ENCODE peak calls at places on chromosomes 4 and X, in four cellular contexts. K is left lung, P is mucosa of descending colon, E is osteocyte. T is an unnamed sample.

GRCh38 chrX:76148011-76148665 is 24.7 kb upstream of the PBDC1 start:
- DNase-seq in K (no peak), P (peak; percentile 23), E (no peak), T (no peak)

GRCh38 chr4:109977854-109978501 is 65.3 kb downstream of the EGF start:
- DNase-seq in K (no peak), P (no peak), E (no peak), T (no peak)

GRCh38 chrX:130120746-130121504 is 10.6 kb upstream of the ELF4 start:
- DNase-seq in K (peak; percentile 80), P (peak; percentile 83), E (peak; percentile 90), T (peak; percentile 67)

GRCh38 chrX:108000751-108001150 is 18.6 kb upstream of the TEX13B start:
- DNase-seq in K (no peak), P (no peak), E (no peak), T (no peak)

GRCh38 chrX:153934473-153935325 is at the start of gene NAA10:
- DNase-seq in K (peak; percentile 70), P (peak; percentile 82), E (peak; percentile 90), T (no peak)

GRCh38 chr4:165994706-165995105 is 121.7 kb downstream of the TLL1 start:
- DNase-seq in K (no peak), P (no peak), E (no peak), T (no peak)

GRCh38 chr4:101279377-101279871 is 67.9 kb downstream of the PPP3CA start:
- DNase-seq in K (peak; percentile 41), P (no peak), E (no peak), T (no peak)

GRCh38 chr4:119632216-119632615 is 3.6 kb upstream of the PDE5A start:
- DNase-seq in K (no peak), P (no peak), E (no peak), T (no peak)

GRCh38 chrX:7119927-7120577 is 27.5 kb upstream of the STS start:
- DNase-seq in K (no peak), P (no peak), E (no peak), T (no peak)

GRCh38 chrX:23790147-23790497 is 7.1 kb downstream of the SAT1 start:
- DNase-seq in K (no peak), P (no peak), E (no peak), T (no peak)

GRCh38 chr4:109649872-109650271 is 53.4 kb downstream of the CASP6 start:
- DNase-seq in K (no peak), P (no peak), E (no peak), T (no peak)

GRCh38 chr4:138330531-138330930 is 88.4 kb upstream of the SLC7A11 start:
- DNase-seq in K (no peak), P (no peak), E (no peak), T (no peak)

GRCh38 chrX:13750204-13750603 is 15.7 kb downstream of the OFD1 start:
- DNase-seq in K (no peak), P (no peak), E (no peak), T (no peak)

GRCh38 chr4:36222702-36223101 is 21.6 kb downstream of the ARAP2 start:
- DNase-seq in K (no peak), P (no peak), E (no peak), T (no peak)

GRCh38 chrX:119094819-119095218 is 22.0 kb downstream of the CT47C1 start:
- DNase-seq in K (no peak), P (no peak), E (no peak), T (no peak)
- TF ChIP-seq CTCF in K (no peak), P (no peak), E (no peak), T (no peak)

DNA sequence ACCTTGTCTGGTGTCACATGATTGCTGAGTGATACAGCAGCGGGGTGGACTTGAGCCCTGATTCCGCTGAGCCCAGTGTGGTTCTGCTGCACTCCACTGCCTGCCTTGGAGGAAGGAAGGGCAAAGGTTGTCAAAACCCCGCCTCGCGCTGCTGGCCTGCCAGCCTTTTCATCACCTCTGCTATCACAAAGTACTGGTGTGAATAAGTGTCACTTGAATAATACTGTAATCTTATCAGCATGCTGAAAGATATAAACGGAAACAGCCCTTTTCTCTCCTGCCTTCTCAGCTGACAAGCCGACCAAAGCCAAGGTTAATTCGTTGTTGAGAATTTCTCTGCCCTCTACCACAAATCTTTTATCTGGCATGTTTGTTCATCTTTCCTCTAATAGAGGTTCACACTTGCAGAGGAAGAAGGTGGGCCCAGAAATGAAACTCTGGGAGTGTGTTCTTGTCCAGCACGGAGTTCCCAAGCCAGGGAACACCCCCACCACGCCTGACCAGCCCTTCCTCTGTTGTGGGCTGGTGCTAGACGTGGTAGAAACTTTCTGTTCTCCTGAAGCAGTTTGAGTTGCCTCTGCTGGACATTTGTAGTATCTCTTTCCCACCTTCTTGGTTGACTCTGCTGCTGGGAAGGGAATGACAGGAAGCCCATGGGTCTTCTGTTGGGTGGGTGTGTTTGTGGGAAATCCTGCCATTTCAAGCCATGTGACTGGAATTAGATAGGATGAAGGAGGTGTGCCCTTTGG is 21.5 kb downstream of the FHDC1 start:
- DNase-seq in K (peak; percentile 67), P (peak; percentile 84), E (no peak), T (no peak)
- TF ChIP-seq CTCF in K (no peak), P (no peak), E (peak; percentile 17), T (no peak)

GRCh38 chrX:87337267-87337666 is 180.3 kb upstream of the KLHL4 start:
- DNase-seq in K (no peak), P (no peak), E (no peak), T (no peak)
- TF ChIP-seq CTCF in K (no peak), P (no peak), E (no peak), T (peak; percentile 28)

DNA sequence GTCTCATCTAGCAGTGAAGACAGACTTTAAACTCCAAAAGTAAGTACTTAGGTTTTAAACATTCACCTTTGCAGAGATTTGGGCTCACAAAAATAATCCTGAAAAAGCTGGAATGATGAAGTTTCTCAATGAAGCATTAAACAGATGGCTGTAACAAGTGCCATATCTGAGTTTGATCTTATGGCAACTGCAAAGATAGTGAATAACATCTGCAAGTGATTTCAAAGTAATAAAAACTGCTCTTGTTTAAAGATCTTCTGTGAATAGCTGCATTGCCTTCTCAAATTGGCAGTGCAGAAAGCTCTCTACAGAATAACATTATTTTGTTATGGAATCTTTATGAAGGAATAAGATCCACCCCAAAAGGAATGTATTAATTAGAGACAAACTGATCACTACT is 271.1 kb upstream of the SMIM31 start:
- DNase-seq in K (no peak), P (no peak), E (no peak), T (no peak)
- TF ChIP-seq CTCF in K (no peak), P (no peak), E (no peak), T (no peak)

GRCh38 chrX:102339312-102340298 is 92.6 kb downstream of the NXF2 start:
- DNase-seq in K (no peak), P (no peak), E (peak; percentile 76), T (no peak)

GRCh38 chrX:102345916-102346315 is 93.9 kb downstream of the NXF2B start:
- DNase-seq in K (peak; percentile 40), P (peak; percentile 33), E (peak; percentile 85), T (peak; percentile 74)

GRCh38 chrX:102338162-102338561 is 91.2 kb downstream of the NXF2 start:
- DNase-seq in K (no peak), P (no peak), E (no peak), T (no peak)

GRCh38 chrX:102341867-102342266 is 94.9 kb downstream of the NXF2 start:
- DNase-seq in K (no peak), P (no peak), E (no peak), T (no peak)
- TF ChIP-seq CTCF in K (no peak), P (no peak), E (no peak), T (peak; percentile 31)

GRCh38 chr4:37977471-37978452 is 17.6 kb downstream of the PTTG2 start:
- DNase-seq in K (peak; percentile 87), P (peak; percentile 87), E (peak; percentile 91), T (peak; percentile 42)
- TF ChIP-seq CTCF in K (peak; percentile 47), P (peak; percentile 73), E (peak; percentile 76), T (peak; percentile 67)

GRCh38 chr4:104615926-104616325 is 121.2 kb upstream of the CXXC4 start:
- DNase-seq in K (no peak), P (no peak), E (no peak), T (no peak)
- TF ChIP-seq CTCF in K (no peak), P (no peak), E (no peak), T (no peak)

T was measured in neural crest cell.